ENCODE peak calls at places on chromosomes 4 and X, in nine cellular contexts. A is naive thymus-derived CD4-positive, alpha-beta T cell; F is foreskin fibroblast; E is substantia nigra; Q is WTC11; X is RWPE1; Y is NCI-H460; O is activated CD4-positive, alpha-beta T cell treated with anti-CD3 and anti-CD28 coated beads, Interleukin-2, amount 10 ng/mL, durations not matched to agents 7 days and 5 days; W is AG08395. N is an unnamed sample.

GRCh38 chr4:7733801-7734650 is 205.6 kb downstream of the AFAP1 start:
- DNase-seq in Y (no peak), A (no peak), W (no peak), Q (no peak), O (no peak), E (no peak), F (no peak), X (no peak), N (no peak)

GRCh38 chr4:86960557-86960959 is 25.7 kb downstream of the AFF1 start:
- DNase-seq in F (peak), X (no peak), O (no peak), Q (no peak), A (no peak), Y (no peak), E (no peak), W (peak), N (no peak)

GRCh38 chr4:177064116-177064515 is 245.6 kb upstream of the NEIL3 start:
- DNase-seq in W (no peak), F (no peak), A (no peak), O (no peak), Y (no peak), Q (no peak), X (no peak), E (no peak), N (no peak)

GRCh38 chrX:120560405-120560841 is 339 bp downstream of the CUL4B start:
- DNase-seq in F (peak), A (no peak), E (peak), Y (no peak), W (no peak), X (no peak), Q (peak), O (peak), N (no peak)

GRCh38 chr4:64727960-64728359 is 318.7 kb upstream of the TECRL start:
- DNase-seq in W (no peak), A (no peak), F (no peak), Y (no peak), X (no peak), O (no peak), Q (peak), E (no peak), N (no peak)

GRCh38 chrX:41695464-41695863 is 6.7 kb downstream of the GPR34 start:
- DNase-seq in F (no peak), Y (no peak), A (no peak), Q (no peak), E (no peak), W (no peak), O (no peak), X (no peak), N (no peak)

GRCh38 chrX:12770440-12770839 is 20.8 kb upstream of the PRPS2 start:
- DNase-seq in Y (peak), O (no peak), Q (no peak), X (peak), W (peak), A (peak), E (no peak), F (peak), N (no peak)

GRCh38 chr4:156781852-156782251 is 189.7 kb downstream of the PDGFC start:
- DNase-seq in F (peak), Q (no peak), W (peak), O (no peak), X (peak), A (no peak), E (no peak), Y (peak), N (peak)

GRCh38 chr4:81723927-81724587 is 252.3 kb upstream of the RASGEF1B start:
- DNase-seq in F (no peak), Q (no peak), O (no peak), Y (no peak), E (no peak), W (no peak), A (peak), X (no peak), N (no peak)

GRCh38 chr4:26964512-26964911 is 103.9 kb downstream of the STIM2 start:
- DNase-seq in Q (no peak), X (no peak), F (no peak), A (no peak), Y (no peak), W (peak), E (no peak), O (no peak), N (no peak)

GRCh38 chr4:161256716-161257115 is 907.1 kb downstream of the FSTL5 start:
- DNase-seq in X (no peak), A (no peak), O (no peak), E (no peak), Y (peak), W (no peak), Q (no peak), F (peak), N (no peak)

GRCh38 chr4:87017580-87018061 is 82.8 kb downstream of the AFF1 start:
- DNase-seq in X (no peak), A (no peak), W (peak), O (no peak), Y (no peak), F (peak), Q (no peak), E (no peak), N (peak)

GRCh38 chrX:133542476-133542875 is 127.2 kb upstream of the GPC4 start:
- DNase-seq in A (no peak), O (no peak), E (no peak), X (no peak), Y (no peak), Q (no peak), F (peak), W (no peak), N (no peak)

GRCh38 chr4:109332926-109333464 is 30.5 kb upstream of the COL25A1 start:
- DNase-seq in F (peak), X (no peak), O (no peak), A (no peak), E (no peak), Y (no peak), W (no peak), Q (peak), N (no peak)

GRCh38 chrX:34300871-34301270 is 168.8 kb upstream of the FAM47A start:
- DNase-seq in Y (peak), E (no peak), Q (peak), O (peak), A (peak), X (peak), W (peak), F (peak), N (peak)

GRCh38 chr4:184504385-184504784 is 30.0 kb upstream of the IRF2 start:
- DNase-seq in X (no peak), E (no peak), F (no peak), Q (no peak), O (no peak), W (no peak), Y (no peak), A (no peak), N (no peak)

GRCh38 chr4:32161382-32161781 is 1441.2 kb downstream of the PCDH7 start:
- DNase-seq in E (no peak), Q (no peak), X (peak), O (no peak), A (no peak), Y (no peak), W (no peak), F (peak), N (no peak)

GRCh38 chrX:5051831-5052491 is 1176.7 kb downstream of the NLGN4X start:
- DNase-seq in X (peak), Y (peak), O (no peak), Q (no peak), F (peak), W (no peak), A (no peak), E (no peak), N (no peak)

GRCh38 chr4:17807446-17807845 is 3.1 kb downstream of the DCAF16 start:
- DNase-seq in W (peak), Y (no peak), O (no peak), F (peak), Q (no peak), E (no peak), X (no peak), A (no peak), N (no peak)

GRCh38 chrX:625137-625691 is 5.4 kb upstream of the SHOX start:
- DNase-seq in X (no peak), O (no peak), W (no peak), E (no peak), Y (no peak), Q (no peak), A (no peak), F (peak), N (no peak)

GRCh38 chr4:958314-958665 is 15.1 kb downstream of the DGKQ start:
- DNase-seq in F (no peak), A (no peak), Q (no peak), E (no peak), Y (no peak), O (no peak), W (no peak), X (no peak), N (no peak)

GRCh38 chr4:35300996-35301774 is 943.1 kb downstream of the ARAP2 start:
- DNase-seq in Y (no peak), O (no peak), A (no peak), W (no peak), E (no peak), X (no peak), Q (peak), F (no peak), N (no peak)

GRCh38 chrX:54495814-54496516 is at the start of gene FGD1:
- DNase-seq in E (no peak), Y (peak), Q (peak), O (peak), A (peak), X (peak), W (peak), F (peak), N (peak)

GRCh38 chrX:151825927-151826471 is 86.7 kb upstream of the MAGEA4 start:
- DNase-seq in A (no peak), W (peak), F (peak), O (no peak), Y (peak), X (peak), Q (no peak), E (no peak), N (peak)

GRCh38 chr4:118282692-118283091 is 70.1 kb downstream of the PRSS12 start:
- DNase-seq in W (peak), E (no peak), Y (no peak), O (no peak), A (no peak), F (peak), Q (no peak), X (peak), N (no peak)

GRCh38 chr4:27006247-27006603 is 145.6 kb downstream of the STIM2 start:
- DNase-seq in Y (no peak), Q (no peak), E (no peak), X (no peak), F (peak), O (no peak), A (no peak), W (no peak), N (no peak)

GRCh38 chr4:83556836-83557235 is 20.9 kb downstream of the GPAT3 start:
- DNase-seq in E (no peak), W (no peak), Q (no peak), Y (no peak), F (peak), O (no peak), X (no peak), A (no peak), N (no peak)

GRCh38 chr4:85955614-85956295 is 404.1 kb downstream of the MAPK10 start:
- DNase-seq in Q (no peak), F (no peak), E (no peak), O (no peak), W (no peak), Y (no peak), X (peak), A (no peak), N (no peak)

GRCh38 chrX:144265641-144266040 is 381.8 kb downstream of the UBE2NL start:
- DNase-seq in O (no peak), F (no peak), X (no peak), E (no peak), W (no peak), A (no peak), Y (no peak), Q (no peak), N (no peak)

GRCh38 chr4:113447695-113448265 is 313.8 kb downstream of the CAMK2D start:
- DNase-seq in W (no peak), Q (no peak), X (no peak), E (no peak), A (no peak), F (no peak), O (no peak), Y (no peak), N (no peak)

GRCh38 chr4:17077105-17077504 is 178.7 kb upstream of the LDB2 start:
- DNase-seq in Q (no peak), O (no peak), A (no peak), E (no peak), W (no peak), F (no peak), X (no peak), Y (no peak), N (no peak)

GRCh38 chrX:12973561-12974216 is 1.2 kb upstream of the TMSB4X start:
- DNase-seq in F (no peak), X (no peak), Y (no peak), O (peak), W (no peak), A (peak), E (no peak), Q (no peak), N (no peak)

GRCh38 chr4:31467781-31468180 is 747.6 kb downstream of the PCDH7 start:
- DNase-seq in W (peak), F (peak), X (peak), Y (no peak), Q (no peak), O (no peak), E (no peak), A (no peak), N (no peak)

GRCh38 chr4:124079174-124079780 is 633.3 kb downstream of the ANKRD50 start:
- DNase-seq in A (no peak), O (no peak), X (no peak), Y (no peak), W (peak), E (no peak), F (peak), Q (no peak), N (no peak)

GRCh38 chr4:173046818-173047217 is 121.8 kb upstream of the GALNT7 start:
- DNase-seq in O (no peak), A (no peak), Y (no peak), Q (no peak), W (peak), E (no peak), X (no peak), F (peak), N (no peak)

GRCh38 chr4:150673793-150674192 is 91.8 kb downstream of the MAB21L2 start:
- DNase-seq in Y (no peak), X (no peak), Q (no peak), F (no peak), W (no peak), A (no peak), O (no peak), E (no peak), N (no peak)

GRCh38 chrX:8971116-8971515 is 62.8 kb downstream of the FAM9B start:
- DNase-seq in A (peak), O (peak), F (peak), X (peak), E (no peak), W (peak), Q (no peak), Y (peak), N (peak)